ENCODE peak calls at places on chromosomes 13 and 19, in four cellular contexts. E is K562, M is HepG2, V is GM12878. Q is an unnamed sample.

GRCh38 chr19:756821-757688 is 6.1 kb downstream of the MISP start:
- DNase-seq in E (no peak), M (no peak), V (no peak), Q (no peak)

GRCh38 chr19:38648789-38649304 is 1.4 kb downstream of the ACTN4 start:
- DNase-seq in E (no peak), M (no peak), V (no peak), Q (no peak)

GRCh38 chr13:58081301-58081820 is 449.8 kb downstream of the PCDH17 start:
- DNase-seq in E (no peak), M (no peak), V (no peak), Q (no peak)

GRCh38 chr19:36417752-36418286 is 625 bp downstream of the ZFP82 start:
- DNase-seq in E (peak), M (no peak), V (no peak), Q (no peak)

GRCh38 chr13:111114362-111115050 is 604 bp upstream of the ARHGEF7 start:
- DNase-seq in E (no peak), M (no peak), V (no peak), Q (peak)

GRCh38 chr19:10074153-10074552 is 12.0 kb upstream of the SHFL start:
- DNase-seq in E (peak), M (peak), V (no peak), Q (no peak)

GRCh38 chr19:28481674-28482073 is 731.3 kb downstream of the UQCRFS1 start:
- DNase-seq in E (no peak), M (no peak), V (no peak), Q (no peak)

GRCh38 chr13:105219636-105220035 is 1315.8 kb downstream of the EFNB2 start:
- DNase-seq in E (no peak), M (no peak), V (no peak), Q (no peak)

GRCh38 chr13:114011226-114011625 is 37.4 kb upstream of the C13orf46 start:
- DNase-seq in E (no peak), M (no peak), V (no peak), Q (no peak)

GRCh38 chr19:33767898-33768413 is 28.7 kb upstream of the KCTD15 start:
- DNase-seq in E (peak), M (peak), V (no peak), Q (no peak)

GRCh38 chr13:44155422-44156293 is 218.0 kb upstream of the SERP2 start:
- DNase-seq in E (no peak), M (no peak), V (no peak), Q (no peak)

GRCh38 chr13:30486230-30487074 is 20.7 kb upstream of the HMGB1 start:
- DNase-seq in E (no peak), M (no peak), V (no peak), Q (no peak)

GRCh38 chr13:110272227-110272626 is 34.7 kb downstream of the COL4A1 start:
- DNase-seq in E (no peak), M (no peak), V (no peak), Q (no peak)

GRCh38 chr13:41383400-41383799 is 72.3 kb downstream of the NAA16 start:
- DNase-seq in E (no peak), M (no peak), V (no peak), Q (no peak)

GRCh38 chr13:23979361-23980159 is 82.3 kb upstream of the C1QTNF9B start:
- DNase-seq in E (no peak), M (peak), V (no peak), Q (peak)

GRCh38 chr13:65555973-65556372 is 1674.2 kb downstream of the PCDH9 start:
- DNase-seq in E (no peak), M (no peak), V (no peak), Q (peak)

GRCh38 chr19:46416077-46416709 is 2.8 kb upstream of the CCDC8 start:
- DNase-seq in E (peak), M (peak), V (no peak), Q (peak)

GRCh38 chr13:42574435-42575311 is 721 bp downstream of the TNFSF11 start:
- DNase-seq in E (no peak), M (no peak), V (no peak), Q (peak)

GRCh38 chr19:5024282-5024681 is 55.4 kb downstream of the KDM4B start:
- DNase-seq in E (peak), M (no peak), V (no peak), Q (no peak)

GRCh38 chr13:57375876-57376275 is 208.9 kb downstream of the PRR20E start:
- DNase-seq in E (no peak), M (no peak), V (no peak), Q (no peak)

GRCh38 chr13:22800726-22801401 is 379.9 kb upstream of the SGCG start:
- DNase-seq in E (no peak), M (no peak), V (peak), Q (no peak)

GRCh38 chr13:97259787-97260641 is 37.9 kb downstream of the MBNL2 start:
- DNase-seq in E (peak), M (peak), V (no peak), Q (no peak)

GRCh38 chr13:113153810-113154748 is 4.4 kb upstream of the PROZ start:
- DNase-seq in E (peak), M (peak), V (peak), Q (peak)

GRCh38 chr13:37995052-37995451 is 125.5 kb upstream of the TRPC4 start:
- DNase-seq in E (no peak), M (no peak), V (no peak), Q (no peak)

GRCh38 chr19:40424637-40425449 is 949 bp downstream of the SERTAD1 start:
- DNase-seq in E (peak), M (no peak), V (no peak), Q (no peak)

GRCh38 chr13:24215732-24216131 is 55.2 kb downstream of the SPATA13 start:
- DNase-seq in E (no peak), M (no peak), V (no peak), Q (no peak)

GRCh38 chr19:47448360-47448727 is 23.3 kb downstream of the SLC8A2 start:
- DNase-seq in E (no peak), M (no peak), V (no peak), Q (no peak)

GRCh38 chr19:47445937-47446402 is 25.7 kb downstream of the SLC8A2 start:
- DNase-seq in E (peak), M (no peak), V (no peak), Q (peak)

GRCh38 chr19:47445527-47445926 is 26.2 kb downstream of the SLC8A2 start:
- DNase-seq in E (no peak), M (no peak), V (no peak), Q (no peak)

GRCh38 chr19:47446534-47447469 is 24.9 kb downstream of the SLC8A2 start:
- DNase-seq in E (peak), M (no peak), V (no peak), Q (peak)

GRCh38 chr19:47447470-47448359 is 24.0 kb downstream of the SLC8A2 start:
- DNase-seq in E (peak), M (peak), V (no peak), Q (peak)
- TF ChIP-seq MXI1 in E (peak), M (no peak), V (no peak), Q (peak)

GRCh38 chr13:49904729-49905456 is 31.2 kb downstream of the SPRYD7 start:
- DNase-seq in E (peak), M (no peak), V (no peak), Q (no peak)

GRCh38 chr13:49908637-49909036 is 27.5 kb downstream of the SPRYD7 start:
- DNase-seq in E (peak), M (no peak), V (no peak), Q (no peak)
- TF ChIP-seq RAD21 in E (no peak), M (no peak), V (peak), Q (peak)

GRCh38 chr13:103908274-103908673 is 842.1 kb upstream of the SLC10A2 start:
- DNase-seq in E (no peak), M (no peak), V (no peak), Q (no peak)
- TF ChIP-seq FOXM1 in E (no peak), M (no peak), V (no peak), Q (no peak)

GRCh38 chr19:6125571-6125989 is 9.9 kb upstream of the ACSBG2 start:
- DNase-seq in E (peak), M (peak), V (peak), Q (peak)
- TF ChIP-seq MXI1 in E (no peak), M (peak), V (no peak), Q (peak)

DNA sequence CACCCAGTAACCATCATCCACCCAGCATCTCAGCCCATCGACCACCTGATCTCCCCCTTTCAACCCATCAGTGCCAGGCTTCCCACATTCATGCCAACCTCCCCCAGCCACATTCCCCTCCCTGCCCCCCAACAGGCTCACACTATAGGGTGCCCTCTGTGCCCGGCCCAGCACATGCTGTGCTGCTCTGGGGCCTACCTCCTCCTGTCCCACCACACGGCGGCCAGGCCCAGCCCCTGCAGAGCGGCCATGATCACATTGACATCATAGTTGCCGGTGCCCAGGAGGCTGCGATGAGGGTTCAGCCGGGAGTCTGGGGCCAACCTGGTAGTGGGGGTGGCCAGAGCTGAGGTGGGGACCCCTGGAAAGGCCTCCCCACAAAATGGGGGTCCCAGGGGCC is 3.6 kb downstream of the JOSD2 start:
- DNase-seq in E (no peak), M (no peak), V (no peak), Q (no peak)
- TF ChIP-seq RAD21 in E (no peak), M (no peak), V (no peak), Q (no peak)

GRCh38 chr13:51435002-51435578 is 17.7 kb downstream of the INTS6 start:
- DNase-seq in E (no peak), M (no peak), V (no peak), Q (peak)
- TF ChIP-seq FOXM1 in E (no peak), M (no peak), V (no peak), Q (no peak)